ENCODE peak calls at places on chromosome 13, in five cellular contexts. Z is SK-N-SH, B is stomach, H is esophagus muscularis mucosa, A is suprapubic skin. N is an unnamed sample.

GRCh38 chr13:98877936-98878335 is 99.9 kb downstream of the DOCK9 start:
- DNase-seq in Z (no peak), A (no peak), H (no peak), B (no peak), N (no peak)

GRCh38 chr13:23147827-23148226 is 33.0 kb upstream of the SGCG start:
- DNase-seq in Z (no peak), H (no peak), A (no peak), B (no peak), N (no peak)

GRCh38 chr13:77829963-77830362 is 88.7 kb downstream of the EDNRB start:
- DNase-seq in Z (no peak), A (no peak), H (no peak), B (no peak), N (no peak)

GRCh38 chr13:20404488-20405222 is 121.0 kb downstream of the CRYL1 start:
- DNase-seq in Z (no peak), H (no peak), B (peak), A (no peak), N (peak)

GRCh38 chr13:82165396-82166174 is 1716.7 kb downstream of the SLITRK1 start:
- DNase-seq in A (no peak), B (no peak), Z (peak), H (no peak), N (no peak)

GRCh38 chr13:66775196-66775595 is 454.9 kb downstream of the PCDH9 start:
- DNase-seq in Z (no peak), A (no peak), B (no peak), H (no peak), N (no peak)

GRCh38 chr13:49821216-49821820 is 28.8 kb upstream of the KPNA3 start:
- DNase-seq in Z (no peak), A (no peak), H (no peak), B (no peak), N (no peak)

GRCh38 chr13:109836629-109837607 is 50.5 kb upstream of the IRS2 start:
- DNase-seq in A (no peak), B (peak), Z (no peak), H (peak), N (peak)

GRCh38 chr13:59038824-59039223 is 1124.9 kb downstream of the DIAPH3 start:
- DNase-seq in B (no peak), H (no peak), A (no peak), Z (no peak), N (no peak)

GRCh38 chr13:52025475-52026245 is 1.2 kb downstream of the UTP14C start:
- DNase-seq in B (no peak), H (no peak), A (no peak), Z (no peak), N (peak)
- TF ChIP-seq EP300 in B (no peak), H (no peak), A (no peak), Z (no peak), N (no peak)

DNA sequence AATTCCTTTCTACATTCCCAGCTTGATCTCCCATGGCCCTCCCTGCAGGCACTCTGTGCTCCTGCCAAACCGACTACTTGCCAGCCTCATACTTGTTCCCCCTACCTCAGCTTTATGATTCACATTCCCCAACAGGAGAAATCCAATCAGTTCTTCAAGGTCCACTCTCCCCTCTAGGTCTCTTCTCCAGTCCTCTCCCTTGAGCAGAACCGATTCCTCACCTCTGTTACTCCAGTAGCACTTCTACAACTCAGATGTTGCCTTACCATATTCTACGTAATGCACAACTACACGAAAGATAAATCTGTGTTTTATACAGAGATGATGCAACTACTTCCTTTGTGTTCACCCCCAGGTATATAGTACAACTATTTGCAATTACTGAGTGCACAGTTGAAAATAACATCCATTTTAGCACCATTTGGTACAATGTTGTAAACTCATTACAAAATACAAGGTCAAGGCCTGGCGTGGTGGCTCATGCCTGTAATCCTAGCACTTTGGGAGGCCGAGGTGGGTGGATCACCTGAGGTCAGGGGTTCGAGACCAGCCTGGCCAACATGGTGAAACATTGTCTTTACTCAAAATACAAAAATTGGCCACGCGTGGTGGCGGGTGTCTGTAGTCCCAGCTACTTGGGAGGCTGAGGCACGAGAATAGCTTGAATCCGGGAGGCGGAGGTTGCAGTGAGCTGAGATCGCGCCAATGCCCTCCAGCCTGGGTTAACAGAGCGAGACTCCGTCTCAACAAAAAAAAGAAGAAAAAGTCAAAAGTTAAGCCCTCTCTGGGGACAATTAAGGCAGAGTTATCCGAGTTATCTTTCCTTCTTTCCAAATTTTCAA is 2.9 kb upstream of the WBP4 start:
- DNase-seq in A (no peak), B (no peak), Z (no peak), H (no peak), N (no peak)
- H3K4me3 ChIP-seq in A (peak), B (peak), Z (peak), H (peak), N (peak)

DNA sequence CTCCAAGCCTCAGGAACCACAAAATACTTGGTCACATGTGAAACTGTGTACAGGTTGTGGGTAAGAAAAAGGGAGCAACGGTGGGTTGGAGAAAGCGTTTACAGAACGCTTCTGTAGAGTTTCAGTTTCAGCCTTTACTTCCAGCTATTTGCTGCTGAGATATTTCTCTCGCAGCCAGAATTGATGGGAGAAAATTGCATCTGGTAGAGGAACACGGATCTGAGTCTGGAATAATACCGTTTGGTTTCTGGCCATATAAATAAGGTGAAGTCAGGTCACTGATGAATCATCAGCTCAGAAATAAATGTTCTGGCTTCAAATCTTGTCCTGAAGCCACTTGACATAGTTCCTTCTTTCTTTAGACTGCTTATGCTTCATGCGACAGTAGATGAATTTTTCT is 20.3 kb upstream of the RFC3 start:
- DNase-seq in B (no peak), H (no peak), A (no peak), Z (no peak), N (no peak)
- TF ChIP-seq POLR2AphosphoS5 in B (no peak), H (peak), A (no peak), Z (no peak), N (no peak)

GRCh38 chr13:40271931-40272775 is 394.3 kb downstream of the FOXO1 start:
- DNase-seq in H (no peak), A (peak), B (peak), Z (no peak), N (no peak)
- TF ChIP-seq EP300 in H (no peak), A (no peak), B (no peak), Z (peak), N (no peak)

DNA sequence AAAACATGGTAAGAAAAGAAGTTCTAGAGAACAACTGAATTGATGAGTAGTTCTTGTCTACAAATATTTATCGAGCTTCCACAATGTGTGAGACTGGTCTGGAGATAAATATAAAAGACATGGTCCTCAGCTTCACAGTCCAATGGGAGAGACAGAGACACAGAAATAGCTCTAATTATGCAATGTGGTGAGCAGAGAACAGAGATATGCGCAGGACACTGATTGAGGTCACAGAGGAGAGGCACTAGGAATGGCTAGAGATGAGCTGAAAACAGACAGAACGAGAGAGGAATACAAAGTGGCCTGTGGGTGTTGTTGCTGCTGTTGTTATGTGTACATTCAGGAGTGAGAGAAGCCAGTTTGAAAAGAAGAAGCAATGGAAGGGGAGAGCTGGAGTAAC is 53.2 kb downstream of the GPALPP1 start:
- DNase-seq in B (no peak), Z (no peak), H (no peak), A (no peak), N (no peak)
- H3K4me3 ChIP-seq in B (no peak), Z (no peak), H (no peak), A (no peak), N (no peak)

GRCh38 chr13:99892189-99892588 is 79.4 kb downstream of the ZIC5 start:
- DNase-seq in A (no peak), B (no peak), Z (no peak), H (no peak), N (no peak)
- TF ChIP-seq POLR2AphosphoS5 in A (no peak), B (no peak), Z (no peak), H (no peak), N (no peak)

GRCh38 chr13:46143239-46143701 is 38.4 kb upstream of the CPB2 start:
- DNase-seq in A (no peak), B (no peak), Z (no peak), H (no peak), N (no peak)
- TF ChIP-seq EP300 in A (no peak), B (no peak), Z (no peak), H (no peak), N (no peak)